ENCODE peak calls at places on chromosomes 16 and 17, in eight cellular contexts. I is body of pancreas, M is GM23338, E is keratinocyte, N is right lobe of liver, P is fibroblast of lung, L is pancreas, T is PC-3. Y is an unnamed sample. For H3K4me1, the result is how much of the 10 kb centered on the place peaks cover.

GRCh38 chr17:29625037-29625750 is 2.5 kb upstream of the CORO6 start:
- DNase-seq in I (no peak), E (no peak), N (no peak), P (peak), M (peak), T (no peak), L (no peak), Y (no peak)

GRCh38 chr16:1788095-1788707 is 5.3 kb downstream of the IGFALS start:
- DNase-seq in I (peak), L (no peak), T (no peak), E (no peak), P (no peak), N (no peak), M (no peak), Y (peak)

GRCh38 chr16:27305342-27305741 is 8.4 kb upstream of the IL4R start:
- DNase-seq in T (no peak), M (no peak), P (no peak), L (no peak), N (no peak), E (no peak), I (no peak), Y (no peak)

GRCh38 chr16:57635266-57636097 is 7.1 kb downstream of the ADGRG1 start:
- DNase-seq in N (peak), E (no peak), T (no peak), L (peak), I (peak), M (no peak), P (no peak), Y (no peak)

GRCh38 chr16:48053346-48053745 is 102.4 kb downstream of the ABCC12 start:
- DNase-seq in I (no peak), E (no peak), L (no peak), T (peak), N (no peak), M (peak), P (peak), Y (peak)

GRCh38 chr16:12874135-12874534 is 27.3 kb upstream of the SHISA9 start:
- DNase-seq in I (no peak), T (peak), P (peak), L (no peak), M (peak), E (no peak), N (no peak), Y (no peak)

GRCh38 chr17:58352843-58353719 is 1.1 kb upstream of the SUPT4H1 start:
- DNase-seq in N (no peak), P (peak), M (peak), I (no peak), E (no peak), L (peak), T (peak), Y (peak)

GRCh38 chr16:80968386-80969113 is 38.1 kb downstream of the CMC2 start:
- DNase-seq in L (no peak), I (no peak), E (no peak), M (no peak), P (peak), T (peak), N (no peak), Y (no peak)

GRCh38 chr16:28924762-28925385 is at the start of gene RABEP2:
- DNase-seq in N (peak), E (peak), I (peak), P (peak), T (peak), M (peak), L (peak), Y (peak)
- H3K4me1 ChIP-seq in N (under half), E (under half), I (under half), P (under half), T (under half), M (under half), L (under half), Y (under half)

GRCh38 chr17:47253541-47254402 is at the start of gene ITGB3:
- DNase-seq in T (peak), P (peak), I (peak), L (peak), N (peak), E (no peak), M (peak), Y (peak)

GRCh38 chr17:47254403-47254943 is 846 bp downstream of the ITGB3 start:
- DNase-seq in T (no peak), P (no peak), I (no peak), L (no peak), N (no peak), E (no peak), M (peak), Y (no peak)

GRCh38 chr17:47251421-47251940 is 2.1 kb upstream of the ITGB3 start:
- DNase-seq in I (no peak), E (no peak), L (no peak), P (no peak), T (no peak), N (no peak), M (peak), Y (no peak)

GRCh38 chr17:47252209-47252608 is 1.4 kb upstream of the ITGB3 start:
- DNase-seq in I (no peak), M (no peak), L (no peak), T (no peak), N (no peak), E (no peak), P (no peak), Y (no peak)

GRCh38 chr17:47252766-47253512 is 688 bp upstream of the ITGB3 start:
- DNase-seq in N (no peak), M (peak), I (no peak), P (no peak), E (no peak), T (no peak), L (no peak), Y (no peak)
- H3K4me3 ChIP-seq in N (peak), M (peak), I (no peak), P (no peak), E (no peak), T (peak), L (peak), Y (peak)

DNA sequence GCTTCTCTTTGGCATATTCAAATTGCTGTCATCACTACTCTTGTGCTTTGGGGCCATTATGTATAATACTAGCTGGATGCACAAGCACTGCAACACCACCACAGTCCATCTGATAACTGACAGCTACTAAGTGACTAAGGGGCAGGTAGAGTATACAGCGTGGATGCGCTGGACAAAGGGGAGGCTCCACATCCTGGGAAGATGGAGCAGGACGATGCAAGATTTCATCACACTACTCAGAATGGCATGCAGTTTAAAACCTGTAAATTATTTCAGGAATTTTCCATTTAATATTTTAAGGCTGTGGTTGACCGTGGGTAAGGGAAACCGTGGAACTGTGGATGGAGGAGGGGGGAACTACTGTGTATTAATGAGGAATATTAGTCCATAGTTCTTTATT is 25.0 kb downstream of the MPRIP start:
- DNase-seq in T (no peak), P (peak), M (no peak), L (no peak), I (no peak), N (no peak), E (no peak), Y (peak)
- H3K4me1 ChIP-seq in T (under half), P (under half), M (under half), L (under half), I (under half), N (under half), E (under half), Y (under half)

GRCh38 chr17:68602267-68602644 is 1.1 kb upstream of the FAM20A start:
- DNase-seq in I (no peak), E (peak), L (no peak), T (no peak), N (no peak), P (no peak), M (no peak), Y (no peak)

GRCh38 chr17:68603027-68603426 is 1.9 kb upstream of the FAM20A start:
- DNase-seq in L (no peak), P (no peak), N (no peak), M (no peak), I (no peak), E (no peak), T (no peak), Y (no peak)

GRCh38 chr17:68600881-68601564 is at the start of gene FAM20A:
- DNase-seq in E (no peak), T (no peak), L (peak), M (peak), N (peak), I (peak), P (no peak), Y (peak)

GRCh38 chr17:68600123-68600880 is 865 bp downstream of the FAM20A start:
- DNase-seq in E (no peak), L (peak), N (peak), T (no peak), I (peak), P (no peak), M (peak), Y (peak)

GRCh38 chr17:68601565-68602266 is 549 bp upstream of the FAM20A start:
- DNase-seq in I (no peak), T (no peak), M (no peak), P (no peak), E (no peak), N (no peak), L (no peak), Y (no peak)
- H3K4me3 ChIP-seq in I (no peak), T (peak), M (peak), P (no peak), E (no peak), N (peak), L (peak), Y (peak)

GRCh38 chr17:14311186-14311705 is 10.4 kb downstream of the HS3ST3B1 start:
- DNase-seq in P (no peak), L (no peak), M (no peak), T (no peak), N (no peak), E (no peak), I (no peak), Y (no peak)
- H3K4me1 ChIP-seq in P (under half), L (under half), M (half or more), T (under half), N (under half), E (under half), I (under half), Y (under half)

DNA sequence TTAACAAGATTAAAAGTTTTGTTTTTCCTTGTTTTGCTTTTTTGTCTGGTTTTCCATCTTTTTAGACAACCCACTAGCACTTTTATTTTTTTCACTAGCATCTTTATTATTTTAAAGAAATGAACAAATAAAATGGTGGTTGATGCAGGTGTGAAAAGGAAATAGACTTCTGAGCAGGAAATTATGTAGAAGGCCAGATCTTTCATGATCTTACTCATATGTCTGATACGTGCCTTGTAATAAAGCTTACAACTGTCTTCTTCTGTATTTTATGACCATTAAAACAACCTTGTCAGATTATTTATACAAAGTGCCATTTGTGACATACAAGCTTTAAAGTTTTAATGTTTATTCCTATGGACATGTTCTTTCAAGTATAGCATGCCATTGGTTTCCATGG is 6.3 kb downstream of the SLFN12L start:
- DNase-seq in P (no peak), T (no peak), N (no peak), L (no peak), I (no peak), M (no peak), E (no peak), Y (no peak)
- H3K4me3 ChIP-seq in P (no peak), T (no peak), N (no peak), L (no peak), I (no peak), M (no peak), E (no peak), Y (no peak)

GRCh38 chr16:89407925-89408300 is 82.4 kb downstream of the ANKRD11 start:
- DNase-seq in T (no peak), P (no peak), E (no peak), L (no peak), M (no peak), I (no peak), N (no peak), Y (no peak)

GRCh38 chr16:89406277-89406888 is 84.0 kb downstream of the ANKRD11 start:
- DNase-seq in L (no peak), T (no peak), N (no peak), E (no peak), M (no peak), I (peak), P (no peak), Y (no peak)

GRCh38 chr16:89409161-89409711 is 81.1 kb downstream of the ANKRD11 start:
- DNase-seq in N (no peak), P (peak), E (no peak), I (no peak), T (peak), L (no peak), M (no peak), Y (no peak)

GRCh38 chr16:89408315-89408714 is 82.0 kb downstream of the ANKRD11 start:
- DNase-seq in T (no peak), P (no peak), L (peak), M (no peak), I (peak), N (peak), E (no peak), Y (no peak)

GRCh38 chr16:89407282-89407924 is 83.0 kb downstream of the ANKRD11 start:
- DNase-seq in M (no peak), L (no peak), P (no peak), T (no peak), E (no peak), N (no peak), I (no peak), Y (no peak)
- H3K4me1 ChIP-seq in M (half or more), L (half or more), P (under half), T (under half), E (half or more), N (under half), I (half or more), Y (half or more)

GRCh38 chr17:81166033-81166472 is at the start of gene AATK:
- DNase-seq in I (no peak), T (no peak), L (no peak), E (no peak), N (no peak), P (no peak), M (no peak), Y (no peak)
- H3K4me3 ChIP-seq in I (peak), T (peak), L (peak), E (no peak), N (no peak), P (no peak), M (peak), Y (peak)

GRCh38 chr17:40330850-40331470 is 22.0 kb downstream of the RARA start:
- DNase-seq in T (no peak), M (no peak), N (no peak), E (no peak), P (no peak), L (no peak), I (no peak), Y (no peak)

GRCh38 chr17:40329981-40330794 is 21.2 kb downstream of the RARA start:
- DNase-seq in I (peak), P (no peak), E (no peak), T (no peak), N (peak), M (no peak), L (peak), Y (peak)

GRCh38 chr17:40333781-40334453 is 24.9 kb downstream of the RARA start:
- DNase-seq in T (no peak), M (no peak), I (no peak), E (no peak), P (no peak), L (no peak), N (peak), Y (no peak)

GRCh38 chr17:40328386-40328766 is 19.4 kb downstream of the RARA start:
- DNase-seq in L (no peak), N (no peak), E (no peak), T (no peak), M (no peak), P (no peak), I (no peak), Y (no peak)

GRCh38 chr17:40331743-40332641 is 23.0 kb downstream of the RARA start:
- DNase-seq in L (peak), I (peak), T (no peak), N (peak), E (no peak), P (peak), M (no peak), Y (peak)
- H3K4me1 ChIP-seq in L (under half), I (half or more), T (under half), N (half or more), E (under half), P (half or more), M (under half), Y (half or more)

GRCh38 chr17:75723201-75723930 is 2.1 kb downstream of the ITGB4 start:
- DNase-seq in E (no peak), T (peak), L (no peak), M (no peak), I (peak), P (no peak), N (no peak), Y (no peak)
- H3K4me3 ChIP-seq in E (peak), T (peak), L (peak), M (no peak), I (no peak), P (no peak), N (no peak), Y (peak)

Y was measured in upper lobe of right lung.